ENCODE peak calls at places on chromosomes 6 and 20, in nine cellular contexts. B is cardiac fibroblast, U is dorsolateral prefrontal cortex, Q is AG04450, S is BJ, I is GM13977, O is upper lobe of right lung, F is cardiac muscle cell, Y is fibroblast of pulmonary artery. H is an unnamed sample.

GRCh38 chr6:122207794-122208193 is 191.7 kb upstream of the HSF2 start:
- DNase-seq in B (no peak), U (no peak), Q (no peak), S (no peak), I (no peak), O (no peak), F (no peak), Y (peak; percentile 2), H (no peak)

GRCh38 chr6:112851141-112851540 is 504.0 kb downstream of the RFPL4B start:
- DNase-seq in B (no peak), U (no peak), Q (no peak), S (no peak), I (no peak), O (no peak), F (no peak), Y (peak; percentile 39), H (no peak)

GRCh38 chr20:62300319-62300718 is 2.5 kb upstream of the ADRM1 start:
- DNase-seq in B (no peak), U (no peak), Q (no peak), S (no peak), I (no peak), O (no peak), F (no peak), Y (no peak), H (no peak)

GRCh38 chr20:31494131-31494530 is 19.0 kb downstream of the REM1 start:
- DNase-seq in B (peak; percentile 74), U (no peak), Q (no peak), S (no peak), I (no peak), O (no peak), F (no peak), Y (peak; percentile 59), H (no peak)

GRCh38 chr6:13013681-13014550 is 297.3 kb downstream of the PHACTR1 start:
- DNase-seq in B (peak; percentile 20), U (peak; percentile 57), Q (no peak), S (no peak), I (peak; percentile 50), O (peak; percentile 63), F (no peak), Y (peak; percentile 5), H (no peak)

GRCh38 chr20:8082025-8082424 is 50.0 kb upstream of the PLCB1 start:
- DNase-seq in B (peak; percentile 38), U (no peak), Q (no peak), S (no peak), I (no peak), O (no peak), F (no peak), Y (peak; percentile 48), H (no peak)

GRCh38 chr6:128822271-128822670 is 60.7 kb upstream of the LAMA2 start:
- DNase-seq in B (peak; percentile 22), U (no peak), Q (peak; percentile 16), S (no peak), I (no peak), O (no peak), F (no peak), Y (peak; percentile 26), H (no peak)

GRCh38 chr6:74964871-74965441 is 240.9 kb downstream of the COL12A1 start:
- DNase-seq in B (no peak), U (no peak), Q (peak; percentile 29), S (no peak), I (no peak), O (no peak), F (no peak), Y (peak; percentile 24), H (no peak)

GRCh38 chr20:52039746-52040145 is 151.8 kb downstream of the ZFP64 start:
- DNase-seq in B (no peak), U (no peak), Q (no peak), S (no peak), I (no peak), O (no peak), F (no peak), Y (no peak), H (no peak)

GRCh38 chr6:75143186-75143585 is 62.7 kb downstream of the COL12A1 start:
- DNase-seq in B (peak; percentile 78), U (no peak), Q (peak; percentile 66), S (peak; percentile 79), I (no peak), O (no peak), F (no peak), Y (peak; percentile 38), H (no peak)

DNA sequence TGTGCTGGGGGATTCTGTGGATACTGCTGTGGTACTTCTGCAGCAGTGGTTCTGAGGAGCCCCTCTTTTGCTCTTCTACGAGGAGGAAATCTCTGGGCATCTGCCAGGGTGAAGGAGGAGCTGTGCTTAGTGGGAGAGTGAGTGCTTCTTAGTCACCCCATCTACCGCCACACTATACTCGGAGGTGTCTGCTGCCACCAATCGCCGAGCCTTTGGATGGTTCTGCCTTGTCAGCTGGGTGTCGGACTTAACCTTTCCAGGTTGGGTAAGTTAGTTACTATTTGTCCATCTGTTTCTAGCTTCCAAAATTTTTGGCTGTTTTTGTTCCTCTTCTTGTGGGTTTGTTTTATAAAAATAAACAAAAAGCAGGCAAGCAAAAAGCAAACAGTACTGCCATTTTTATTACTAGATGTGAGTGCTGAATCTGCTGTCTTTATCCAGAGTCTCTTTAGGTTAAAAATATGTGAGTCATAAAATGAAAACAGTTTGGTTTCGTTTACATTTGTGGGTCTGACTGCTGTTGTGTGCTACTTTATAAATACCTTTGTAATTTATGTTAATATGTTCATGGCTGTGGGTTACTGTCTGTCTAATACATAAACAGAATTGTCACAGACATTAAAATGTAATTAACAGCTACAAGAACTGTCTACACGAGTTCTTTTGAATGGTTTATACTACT is 89.1 kb downstream of the ARID1B start:
- DNase-seq in B (peak; percentile 61), U (peak; percentile 63), Q (no peak), S (no peak), I (peak; percentile 42), O (no peak), F (no peak), Y (no peak), H (no peak)
- TF ChIP-seq CTCF in B (no peak), U (no peak), Q (no peak), S (peak; percentile 3), I (no peak), O (no peak), F (no peak), Y (no peak), H (no peak)

DNA sequence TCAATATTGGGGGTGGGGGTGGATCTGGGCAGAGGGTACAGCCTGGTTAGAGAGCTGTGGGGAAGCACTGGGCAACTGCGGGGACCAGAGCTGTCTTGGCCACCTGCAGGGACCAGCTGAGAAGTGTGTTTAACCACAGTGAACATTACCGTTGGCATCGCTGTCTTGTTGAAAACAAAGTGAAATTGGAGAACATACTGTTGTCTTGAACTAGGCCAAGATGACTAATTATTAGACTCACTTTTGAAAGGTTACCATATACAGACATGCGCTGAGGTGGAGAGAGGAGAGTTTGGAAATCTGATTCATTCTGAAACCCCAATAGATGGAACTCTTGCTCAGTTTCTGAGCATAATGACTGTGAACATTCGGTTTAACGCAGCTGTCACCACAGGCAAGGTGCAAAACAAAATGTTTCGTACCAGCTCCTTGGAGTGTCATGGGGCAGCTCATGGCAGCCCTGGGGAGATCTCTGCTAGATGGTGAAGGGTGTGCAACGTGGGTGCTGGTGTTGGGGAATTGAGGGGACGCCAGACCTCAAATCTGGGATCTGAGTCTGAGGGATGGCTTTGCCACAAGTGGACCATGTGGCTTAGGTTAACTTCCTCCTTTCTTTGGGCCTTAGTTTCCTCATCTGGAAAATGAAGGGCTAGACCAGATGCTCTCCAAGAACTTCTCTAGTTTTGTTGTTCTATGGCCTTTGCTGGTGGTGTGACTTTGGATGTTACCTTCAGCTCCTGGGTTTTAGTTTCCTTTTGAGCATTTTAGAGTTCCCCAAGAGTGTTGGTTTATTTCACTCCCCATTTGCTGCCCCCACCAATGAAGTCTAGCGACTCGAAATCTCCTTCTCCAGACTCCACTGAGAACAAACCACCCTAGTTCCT is 24.6 kb upstream of the GTSF1L start:
- DNase-seq in B (peak; percentile 94), U (no peak), Q (peak; percentile 66), S (peak; percentile 29), I (peak; percentile 89), O (no peak), F (no peak), Y (peak; percentile 75), H (no peak)
- TF ChIP-seq CTCF in B (no peak), U (no peak), Q (no peak), S (no peak), I (no peak), O (no peak), F (no peak), Y (no peak), H (no peak)

GRCh38 chr6:14148471-14148870 is 30.9 kb downstream of the CD83 start:
- DNase-seq in B (no peak), U (no peak), Q (no peak), S (no peak), I (no peak), O (no peak), F (no peak), Y (no peak), H (no peak)

GRCh38 chr6:14147891-14148290 is 30.3 kb downstream of the CD83 start:
- DNase-seq in B (no peak), U (no peak), Q (no peak), S (no peak), I (no peak), O (no peak), F (no peak), Y (peak; percentile 4), H (no peak)

GRCh38 chr6:14146459-14147096 is 29.0 kb downstream of the CD83 start:
- DNase-seq in B (no peak), U (no peak), Q (no peak), S (no peak), I (no peak), O (no peak), F (peak; percentile 39), Y (no peak), H (no peak)

GRCh38 chr6:14151773-14152172 is 34.2 kb downstream of the CD83 start:
- DNase-seq in B (no peak), U (no peak), Q (no peak), S (no peak), I (no peak), O (no peak), F (no peak), Y (no peak), H (no peak)

GRCh38 chr6:14149053-14149746 is 31.6 kb downstream of the CD83 start:
- DNase-seq in B (no peak), U (no peak), Q (no peak), S (no peak), I (peak; percentile 36), O (no peak), F (no peak), Y (no peak), H (no peak)
- TF ChIP-seq CTCF in B (no peak), U (no peak), Q (no peak), S (no peak), I (no peak), O (no peak), F (no peak), Y (no peak), H (no peak)

DNA sequence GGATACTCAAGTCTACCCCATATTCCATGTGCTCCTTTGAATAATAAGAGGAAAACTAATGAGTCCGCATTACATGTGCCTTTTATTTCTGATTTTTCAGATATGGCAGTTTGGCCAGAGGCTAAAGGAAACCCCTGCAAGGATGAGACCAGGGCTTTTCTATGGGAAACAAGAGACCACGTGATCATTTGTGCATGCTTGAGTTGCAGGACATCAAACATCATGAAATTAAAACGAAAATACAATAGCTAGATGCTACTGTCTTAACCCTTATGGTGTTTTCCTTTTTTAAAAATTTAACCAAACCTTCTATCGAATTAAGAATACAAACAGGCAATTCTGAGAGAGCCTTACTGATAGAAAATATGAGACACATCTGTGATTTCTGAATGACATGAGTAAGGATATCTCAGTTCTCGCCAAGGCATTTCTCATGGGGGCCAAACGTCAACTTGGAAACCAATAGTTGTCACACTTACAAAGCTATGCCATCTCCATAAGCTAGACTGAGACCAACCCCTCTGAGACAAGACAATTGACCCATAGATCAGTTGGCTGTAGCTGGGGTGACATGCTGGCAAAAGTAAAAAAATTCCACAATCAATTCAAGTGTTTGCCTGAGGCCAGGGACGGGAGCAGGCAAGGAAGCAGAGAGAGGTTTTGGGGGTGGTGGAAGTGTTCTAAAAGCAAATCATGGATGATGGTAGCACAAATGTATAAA is 52.8 kb downstream of the RIPOR2 start:
- DNase-seq in B (no peak), U (no peak), Q (no peak), S (no peak), I (no peak), O (no peak), F (no peak), Y (no peak), H (no peak)
- TF ChIP-seq CTCF in B (no peak), U (no peak), Q (no peak), S (no peak), I (no peak), O (no peak), F (no peak), Y (no peak), H (no peak)

H was measured in D721Med.